ENCODE peak calls at places on chromosomes 13 and 19, in four cellular contexts. E, N, J and G are unnamed samples.

GRCh38 chr19:45091031-45091918 is 1.7 kb upstream of the PPP1R37 start:
- DNase-seq in N (peak), J (peak), E (peak), G (no peak)

GRCh38 chr13:52393572-52394357 is 12.2 kb downstream of the THSD1 start:
- DNase-seq in J (no peak), E (no peak), N (no peak), G (no peak)

GRCh38 chr19:3585301-3586123 is at the start of gene GIPC3:
- DNase-seq in J (no peak), E (no peak), N (no peak), G (no peak)

GRCh38 chr19:771332-771785 is 20.4 kb downstream of the MISP start:
- DNase-seq in E (no peak), J (peak), N (no peak), G (no peak)

GRCh38 chr13:110113284-110113764 is 193.6 kb downstream of the COL4A1 start:
- DNase-seq in J (peak), E (no peak), N (no peak), G (no peak)

GRCh38 chr19:40549007-40549708 is 27.5 kb upstream of the SHKBP1 start:
- DNase-seq in J (peak), N (no peak), E (peak), G (no peak)

GRCh38 chr13:24183741-24184182 is 23.2 kb downstream of the SPATA13 start:
- DNase-seq in J (no peak), N (no peak), E (no peak), G (no peak)

GRCh38 chr19:15379996-15380647 is 535 bp upstream of the AKAP8 start:
- DNase-seq in E (no peak), N (no peak), J (peak), G (peak)

GRCh38 chr19:12859546-12859945 is 21.2 kb downstream of the MAST1 start:
- DNase-seq in E (no peak), N (no peak), J (no peak), G (no peak)

GRCh38 chr13:75079226-75079625 is 402.7 kb downstream of the TBC1D4 start:
- DNase-seq in J (peak), N (peak), E (no peak), G (no peak)

GRCh38 chr13:24301434-24301833 is 7.9 kb upstream of the C1QTNF9 start:
- DNase-seq in E (no peak), J (no peak), N (no peak), G (no peak)

GRCh38 chr13:19605161-19605955 is 28.1 kb upstream of the MPHOSPH8 start:
- DNase-seq in E (no peak), J (peak), N (no peak), G (no peak)

GRCh38 chr13:97339019-97339988 is 94.7 kb upstream of the RAP2A start:
- DNase-seq in N (peak), E (no peak), J (peak), G (no peak)

GRCh38 chr19:21463449-21464105 is 41.8 kb upstream of the ZNF429 start:
- DNase-seq in E (no peak), N (no peak), J (peak), G (no peak)

GRCh38 chr13:45398862-45399261 is 19.3 kb downstream of the SLC25A30 start:
- DNase-seq in J (no peak), N (no peak), E (no peak), G (no peak)

GRCh38 chr13:88107486-88108044 is 436.4 kb downstream of the SLITRK5 start:
- DNase-seq in J (no peak), E (no peak), N (no peak), G (no peak)

GRCh38 chr13:39605677-39606320 is 2.8 kb upstream of the LHFPL6 start:
- DNase-seq in N (no peak), J (no peak), E (no peak), G (no peak)

GRCh38 chr19:3176715-3177501 is 1.7 kb upstream of the S1PR4 start:
- DNase-seq in N (peak), J (peak), E (peak), G (no peak)

GRCh38 chr19:43901395-43902390 is 33.4 kb downstream of the ZNF45 start:
- DNase-seq in E (peak), J (peak), N (peak), G (no peak)

GRCh38 chr13:75514080-75515040 is 23.3 kb downstream of the COMMD6 start:
- DNase-seq in E (no peak), N (no peak), J (peak), G (no peak)

GRCh38 chr13:78608705-78609463 is 5.5 kb upstream of the POU4F1 start:
- DNase-seq in E (peak), J (no peak), N (no peak), G (no peak)

GRCh38 chr19:41882568-41883462 is at the start of gene ARHGEF1:
- DNase-seq in N (no peak), J (peak), E (peak), G (no peak)

GRCh38 chr19:49889687-49890348 is 6.9 kb downstream of the IL4I1 start:
- DNase-seq in J (peak), E (peak), N (no peak), G (no peak)